ENCODE peak calls at places on chromosomes 11 and 22, in four cellular contexts. One of them, this sample, is unnamed.
A peak's percentile ranks its signal among the peaks of the same experiment; 100 is the strongest.

GRCh38 chr22:19974233-19974861 is 32.7 kb upstream of the TXNRD2 start:
- DNase-seq in fibroblast of lung: peak; percentile 32
- DNase-seq in GM23248: peak; percentile 63
- DNase-seq in pancreas: no peak
- DNase-seq in this sample: no peak

GRCh38 chr11:69213964-69214363 is 58.2 kb downstream of the SMIM38 start:
- DNase-seq in fibroblast of lung: no peak
- DNase-seq in GM23248: no peak
- DNase-seq in pancreas: no peak
- DNase-seq in this sample: no peak

GRCh38 chr22:25497269-25497668 is 67.2 kb upstream of the GRK3 start:
- DNase-seq in fibroblast of lung: no peak
- DNase-seq in GM23248: no peak
- DNase-seq in pancreas: no peak
- DNase-seq in this sample: no peak

GRCh38 chr22:27110985-27111451 is 453.6 kb downstream of the MIAT start:
- DNase-seq in fibroblast of lung: no peak
- DNase-seq in GM23248: peak; percentile 50
- DNase-seq in pancreas: no peak
- DNase-seq in this sample: no peak

GRCh38 chr22:27238935-27239510 is 562.5 kb downstream of the MN1 start:
- DNase-seq in fibroblast of lung: peak; percentile 69
- DNase-seq in GM23248: peak; percentile 94
- DNase-seq in pancreas: peak; percentile 87
- DNase-seq in this sample: peak; percentile 79

GRCh38 chr22:28243539-28243938 is 324.5 kb upstream of the PITPNB start:
- DNase-seq in fibroblast of lung: peak; percentile 23
- DNase-seq in GM23248: peak; percentile 38
- DNase-seq in pancreas: no peak
- DNase-seq in this sample: no peak

GRCh38 chr22:24186892-24187670 is 5.8 kb downstream of the SUSD2 start:
- DNase-seq in fibroblast of lung: no peak
- DNase-seq in GM23248: no peak
- DNase-seq in pancreas: peak; percentile 64
- DNase-seq in this sample: peak; percentile 19

GRCh38 chr22:29073618-29074275 is 912 bp downstream of the KREMEN1 start:
- DNase-seq in fibroblast of lung: peak; percentile 17
- DNase-seq in GM23248: peak; percentile 68
- DNase-seq in pancreas: peak; percentile 87
- DNase-seq in this sample: peak; percentile 62

GRCh38 chr11:76149713-76150112 is 56.6 kb downstream of the WNT11 start:
- DNase-seq in fibroblast of lung: no peak
- DNase-seq in GM23248: no peak
- DNase-seq in pancreas: no peak
- DNase-seq in this sample: no peak

GRCh38 chr11:19704213-19704612 is 8.4 kb upstream of the NAV2 start:
- DNase-seq in fibroblast of lung: no peak
- DNase-seq in GM23248: no peak
- DNase-seq in pancreas: no peak
- DNase-seq in this sample: no peak

GRCh38 chr11:82546556-82547162 is 187.0 kb downstream of the FAM181B start:
- DNase-seq in fibroblast of lung: no peak
- DNase-seq in GM23248: no peak
- DNase-seq in pancreas: no peak
- DNase-seq in this sample: no peak

DNA sequence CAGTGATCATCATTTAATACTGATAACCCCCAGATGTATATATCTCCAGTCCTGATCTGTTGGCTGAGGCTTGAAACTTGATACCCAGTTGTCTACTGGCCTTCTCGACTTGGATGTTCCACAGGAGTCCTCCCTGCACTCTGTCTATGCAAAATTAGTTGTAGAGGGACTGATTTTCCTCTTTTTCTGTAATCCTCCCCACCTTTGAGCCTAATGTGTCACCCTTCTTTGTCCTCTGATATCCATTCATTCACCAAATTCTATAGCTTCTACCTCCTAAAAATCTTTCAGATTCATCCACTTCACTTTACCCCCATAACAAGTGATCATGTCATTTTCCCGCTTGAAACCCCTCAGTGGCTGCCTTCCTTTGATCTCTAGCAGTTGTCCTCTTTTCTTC is 16.4 kb downstream of the COA4 start:
- DNase-seq in fibroblast of lung: no peak
- DNase-seq in GM23248: no peak
- DNase-seq in pancreas: no peak
- DNase-seq in this sample: no peak
- H3K36me3 ChIP-seq in fibroblast of lung: no peaks in the 10 kb centered on the region
- H3K36me3 ChIP-seq in GM23248: peaks cover 3% of the 10 kb centered on the region
- H3K36me3 ChIP-seq in pancreas: no peaks in the 10 kb centered on the region
- H3K36me3 ChIP-seq in this sample: peaks cover 5% of the 10 kb centered on the region

DNA sequence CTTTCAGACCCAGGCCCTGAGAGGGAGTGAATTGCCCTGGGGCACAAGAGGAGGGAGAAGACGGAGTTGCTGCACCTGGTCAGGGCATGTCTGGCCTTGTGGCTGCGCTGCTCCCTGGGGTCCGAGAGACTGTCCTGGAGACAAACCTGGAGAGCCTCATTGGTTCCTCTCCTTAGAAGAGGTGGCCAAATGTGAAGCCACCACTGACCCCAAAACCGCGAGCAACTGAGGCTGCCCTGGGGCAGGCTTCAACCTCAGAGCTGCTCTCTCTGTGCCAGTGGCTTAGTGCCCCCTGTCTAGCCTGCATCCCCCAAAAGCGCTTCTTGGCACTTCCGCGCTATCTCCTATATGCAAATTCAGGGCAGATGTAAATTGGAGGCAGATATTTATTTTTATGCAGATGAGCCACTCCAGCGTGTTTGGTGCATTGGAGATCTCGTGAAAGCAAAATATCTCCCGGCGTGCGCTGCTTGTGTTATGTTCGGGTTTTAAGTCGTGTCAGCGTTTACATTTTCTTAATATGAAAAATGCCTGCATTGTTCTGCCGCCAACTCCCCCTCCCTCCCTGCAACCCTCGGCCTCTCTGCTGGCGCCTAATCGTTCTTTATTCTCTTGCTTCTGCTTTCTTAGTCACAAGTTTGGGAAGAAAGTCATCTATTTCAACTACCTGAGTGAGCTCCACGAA is 69.5 kb downstream of the ARHGAP8 start:
- DNase-seq in fibroblast of lung: no peak
- DNase-seq in GM23248: no peak
- DNase-seq in pancreas: peak; percentile 25
- DNase-seq in this sample: peak; percentile 31
- H3K36me3 ChIP-seq in fibroblast of lung: no peaks in the 10 kb centered on the region
- H3K36me3 ChIP-seq in GM23248: no peaks in the 10 kb centered on the region
- H3K36me3 ChIP-seq in pancreas: no peaks in the 10 kb centered on the region
- H3K36me3 ChIP-seq in this sample: no peaks in the 10 kb centered on the region

GRCh38 chr11:130881475-130882137 is 34.7 kb downstream of the SNX19 start:
- DNase-seq in fibroblast of lung: no peak
- DNase-seq in GM23248: no peak
- DNase-seq in pancreas: no peak
- DNase-seq in this sample: no peak

GRCh38 chr11:130876931-130877330 is 39.3 kb downstream of the SNX19 start:
- DNase-seq in fibroblast of lung: no peak
- DNase-seq in GM23248: no peak
- DNase-seq in pancreas: no peak
- DNase-seq in this sample: no peak

GRCh38 chr11:130882138-130882551 is 34.1 kb downstream of the SNX19 start:
- DNase-seq in fibroblast of lung: no peak
- DNase-seq in GM23248: no peak
- DNase-seq in pancreas: no peak
- DNase-seq in this sample: no peak

GRCh38 chr11:130877532-130877931 is 38.7 kb downstream of the SNX19 start:
- DNase-seq in fibroblast of lung: no peak
- DNase-seq in GM23248: peak; percentile 19
- DNase-seq in pancreas: no peak
- DNase-seq in this sample: no peak

GRCh38 chr11:130879836-130880235 is 36.4 kb downstream of the SNX19 start:
- DNase-seq in fibroblast of lung: no peak
- DNase-seq in GM23248: no peak
- DNase-seq in pancreas: no peak
- DNase-seq in this sample: no peak
- H3K36me3 ChIP-seq in fibroblast of lung: peaks cover 19% of the 10 kb centered on the region
- H3K36me3 ChIP-seq in GM23248: peaks cover 69% of the 10 kb centered on the region
- H3K36me3 ChIP-seq in pancreas: peaks cover 3% of the 10 kb centered on the region
- H3K36me3 ChIP-seq in this sample: peaks cover 32% of the 10 kb centered on the region

GRCh38 chr22:45036154-45036553 is 26.3 kb upstream of the PHF21B start:
- DNase-seq in fibroblast of lung: peak; percentile 40
- DNase-seq in GM23248: no peak
- DNase-seq in pancreas: peak; percentile 36
- DNase-seq in this sample: no peak
- H3K36me3 ChIP-seq in fibroblast of lung: no peaks in the 10 kb centered on the region
- H3K36me3 ChIP-seq in GM23248: no peaks in the 10 kb centered on the region
- H3K36me3 ChIP-seq in pancreas: no peaks in the 10 kb centered on the region
- H3K36me3 ChIP-seq in this sample: no peaks in the 10 kb centered on the region

GRCh38 chr11:36300651-36301050 is 4.6 kb downstream of the PRR5L start:
- DNase-seq in fibroblast of lung: peak; percentile 89
- DNase-seq in GM23248: peak; percentile 50
- DNase-seq in pancreas: peak; percentile 92
- DNase-seq in this sample: peak; percentile 68
- H3K36me3 ChIP-seq in fibroblast of lung: no peaks in the 10 kb centered on the region
- H3K36me3 ChIP-seq in GM23248: no peaks in the 10 kb centered on the region
- H3K36me3 ChIP-seq in pancreas: no peaks in the 10 kb centered on the region
- H3K36me3 ChIP-seq in this sample: no peaks in the 10 kb centered on the region

DNA sequence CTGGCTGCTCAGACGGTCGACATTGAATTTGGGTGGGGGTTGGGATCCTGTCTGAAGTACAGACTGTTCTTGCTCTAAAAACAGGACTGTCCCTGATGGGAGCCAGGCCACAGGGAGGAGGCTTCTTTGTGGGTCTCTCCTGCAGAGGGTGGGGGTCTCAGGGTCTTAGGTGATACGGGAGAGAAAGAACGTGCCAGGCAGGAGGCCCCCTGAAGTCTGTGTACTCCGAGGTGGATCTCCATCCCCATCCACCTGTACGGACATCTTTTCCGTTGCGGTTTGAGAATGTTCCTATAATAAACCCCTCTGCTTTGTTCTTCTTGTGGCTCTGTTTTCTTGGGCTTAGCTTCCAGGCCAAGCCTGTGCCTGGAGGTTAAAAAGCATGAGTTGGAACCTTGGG is 15.9 kb downstream of the PSMD13 start:
- DNase-seq in fibroblast of lung: no peak
- DNase-seq in GM23248: no peak
- DNase-seq in pancreas: no peak
- DNase-seq in this sample: no peak
- H3K36me3 ChIP-seq in fibroblast of lung: peaks cover 16% of the 10 kb centered on the region
- H3K36me3 ChIP-seq in GM23248: peaks cover 24% of the 10 kb centered on the region
- H3K36me3 ChIP-seq in pancreas: no peaks in the 10 kb centered on the region
- H3K36me3 ChIP-seq in this sample: peaks cover 54% of the 10 kb centered on the region

GRCh38 chr22:50281384-50281760 is 11.2 kb upstream of the MAPK11 start:
- DNase-seq in fibroblast of lung: no peak
- DNase-seq in GM23248: no peak
- DNase-seq in pancreas: no peak
- DNase-seq in this sample: no peak
- H3K36me3 ChIP-seq in fibroblast of lung: peaks cover 76% of the 10 kb centered on the region
- H3K36me3 ChIP-seq in GM23248: peaks cover 26% of the 10 kb centered on the region
- H3K36me3 ChIP-seq in pancreas: peaks cover 3% of the 10 kb centered on the region
- H3K36me3 ChIP-seq in this sample: peaks cover 86% of the 10 kb centered on the region

GRCh38 chr11:62127941-62128770 is 4.3 kb downstream of the INCENP start:
- DNase-seq in fibroblast of lung: no peak
- DNase-seq in GM23248: no peak
- DNase-seq in pancreas: no peak
- DNase-seq in this sample: no peak
- H3K36me3 ChIP-seq in fibroblast of lung: peaks cover 21% of the 10 kb centered on the region
- H3K36me3 ChIP-seq in GM23248: no peaks in the 10 kb centered on the region
- H3K36me3 ChIP-seq in pancreas: no peaks in the 10 kb centered on the region
- H3K36me3 ChIP-seq in this sample: no peaks in the 10 kb centered on the region

GRCh38 chr11:3773180-3773579 is 24.2 kb downstream of the NUP98 start:
- DNase-seq in fibroblast of lung: no peak
- DNase-seq in GM23248: no peak
- DNase-seq in pancreas: no peak
- DNase-seq in this sample: no peak
- H3K36me3 ChIP-seq in fibroblast of lung: peaks cover 3% of the 10 kb centered on the region
- H3K36me3 ChIP-seq in GM23248: peaks cover 76% of the 10 kb centered on the region
- H3K36me3 ChIP-seq in pancreas: no peaks in the 10 kb centered on the region
- H3K36me3 ChIP-seq in this sample: peaks cover 3% of the 10 kb centered on the region

GRCh38 chr11:63589000-63589399 is 25.2 kb downstream of the PLAAT3 start:
- DNase-seq in fibroblast of lung: no peak
- DNase-seq in GM23248: no peak
- DNase-seq in pancreas: no peak
- DNase-seq in this sample: no peak
- H3K36me3 ChIP-seq in fibroblast of lung: no peaks in the 10 kb centered on the region
- H3K36me3 ChIP-seq in GM23248: no peaks in the 10 kb centered on the region
- H3K36me3 ChIP-seq in pancreas: no peaks in the 10 kb centered on the region
- H3K36me3 ChIP-seq in this sample: no peaks in the 10 kb centered on the region

This sample was measured in right lobe of liver.